ENCODE peak calls at places on chromosome 2, in nine cellular contexts. U, H, Y, B, R, K, I, Q and J are unnamed samples.
A peak's percentile ranks its signal among the peaks of the same experiment; 100 is the strongest.

GRCh38 chr2:20424300-20425290 is 22.3 kb upstream of the RHOB start:
- DNase-seq in U (peak; percentile 67), H (peak; percentile 46), Y (peak; percentile 57), B (peak; percentile 53), R (peak; percentile 43), K (no peak), I (peak; percentile 43), Q (peak; percentile 93), J (peak; percentile 42)

GRCh38 chr2:80499095-80499494 is 194.5 kb upstream of the LRRTM1 start:
- DNase-seq in U (peak; percentile 28), H (peak; percentile 36), Y (no peak), B (peak; percentile 18), R (peak; percentile 80), K (no peak), I (no peak), Q (peak; percentile 65), J (no peak)

GRCh38 chr2:150486539-150487484 is 655 bp downstream of the RND3 start:
- DNase-seq in U (peak; percentile 54), H (peak; percentile 50), Y (no peak), B (peak; percentile 52), R (peak; percentile 49), K (peak; percentile 36), I (peak; percentile 12), Q (peak; percentile 24), J (no peak)

GRCh38 chr2:73640537-73640936 is 1.7 kb downstream of the NAT8 start:
- DNase-seq in U (no peak), H (peak; percentile 41), Y (no peak), B (no peak), R (no peak), K (no peak), I (no peak), Q (no peak), J (no peak)

GRCh38 chr2:200786826-200787225 is 24.9 kb upstream of the BZW1 start:
- DNase-seq in U (no peak), H (no peak), Y (no peak), B (peak; percentile 35), R (no peak), K (no peak), I (no peak), Q (peak; percentile 91), J (no peak)

GRCh38 chr2:138610201-138610945 is 108.8 kb downstream of the SPOPL start:
- DNase-seq in U (no peak), H (no peak), Y (no peak), B (no peak), R (no peak), K (no peak), I (no peak), Q (no peak), J (no peak)

GRCh38 chr2:172119089-172119488 is 16.4 kb upstream of the DLX2 start:
- DNase-seq in U (no peak), H (no peak), Y (no peak), B (no peak), R (no peak), K (no peak), I (no peak), Q (peak; percentile 82), J (no peak)

GRCh38 chr2:20439193-20439475 is 7.7 kb upstream of the RHOB start:
- DNase-seq in U (peak; percentile 31), H (peak; percentile 55), Y (no peak), B (no peak), R (no peak), K (no peak), I (no peak), Q (peak; percentile 49), J (no peak)

GRCh38 chr2:164597988-164598387 is 23.3 kb downstream of the GRB14 start:
- DNase-seq in U (no peak), H (no peak), Y (no peak), B (no peak), R (no peak), K (no peak), I (no peak), Q (no peak), J (no peak)

GRCh38 chr2:219229375-219230200 is at the start of the genes ANKZF1 and ATG9A:
- DNase-seq in U (peak; percentile 99), H (peak; percentile 99), Y (peak; percentile 94), B (peak; percentile 99), R (peak; percentile 100), K (peak; percentile 98), I (peak; percentile 99), Q (peak; percentile 98), J (peak; percentile 98)
- TF ChIP-seq POLR2A in U (peak; percentile 94), H (no peak), Y (peak; percentile 90), B (peak; percentile 50), R (no peak), K (peak; percentile 81), I (peak; percentile 84), Q (peak; percentile 87), J (peak; percentile 65)

GRCh38 chr2:45647986-45648520 is 3.4 kb upstream of the PRKCE start:
- DNase-seq in U (no peak), H (no peak), Y (no peak), B (no peak), R (no peak), K (no peak), I (no peak), Q (no peak), J (no peak)

GRCh38 chr2:45649457-45649854 is 2.0 kb upstream of the PRKCE start:
- DNase-seq in U (no peak), H (no peak), Y (no peak), B (no peak), R (peak; percentile 31), K (no peak), I (no peak), Q (peak; percentile 13), J (no peak)

GRCh38 chr2:45650851-45651414 is 542 bp upstream of the PRKCE start:
- DNase-seq in U (peak; percentile 95), H (peak; percentile 94), Y (peak; percentile 76), B (peak; percentile 96), R (peak; percentile 96), K (peak; percentile 96), I (peak; percentile 84), Q (peak; percentile 98), J (peak; percentile 92)

GRCh38 chr2:45651415-45652089 is at the start of gene PRKCE:
- DNase-seq in U (peak; percentile 68), H (peak; percentile 61), Y (no peak), B (peak; percentile 78), R (peak; percentile 60), K (peak; percentile 76), I (no peak), Q (no peak), J (peak; percentile 79)

DNA sequence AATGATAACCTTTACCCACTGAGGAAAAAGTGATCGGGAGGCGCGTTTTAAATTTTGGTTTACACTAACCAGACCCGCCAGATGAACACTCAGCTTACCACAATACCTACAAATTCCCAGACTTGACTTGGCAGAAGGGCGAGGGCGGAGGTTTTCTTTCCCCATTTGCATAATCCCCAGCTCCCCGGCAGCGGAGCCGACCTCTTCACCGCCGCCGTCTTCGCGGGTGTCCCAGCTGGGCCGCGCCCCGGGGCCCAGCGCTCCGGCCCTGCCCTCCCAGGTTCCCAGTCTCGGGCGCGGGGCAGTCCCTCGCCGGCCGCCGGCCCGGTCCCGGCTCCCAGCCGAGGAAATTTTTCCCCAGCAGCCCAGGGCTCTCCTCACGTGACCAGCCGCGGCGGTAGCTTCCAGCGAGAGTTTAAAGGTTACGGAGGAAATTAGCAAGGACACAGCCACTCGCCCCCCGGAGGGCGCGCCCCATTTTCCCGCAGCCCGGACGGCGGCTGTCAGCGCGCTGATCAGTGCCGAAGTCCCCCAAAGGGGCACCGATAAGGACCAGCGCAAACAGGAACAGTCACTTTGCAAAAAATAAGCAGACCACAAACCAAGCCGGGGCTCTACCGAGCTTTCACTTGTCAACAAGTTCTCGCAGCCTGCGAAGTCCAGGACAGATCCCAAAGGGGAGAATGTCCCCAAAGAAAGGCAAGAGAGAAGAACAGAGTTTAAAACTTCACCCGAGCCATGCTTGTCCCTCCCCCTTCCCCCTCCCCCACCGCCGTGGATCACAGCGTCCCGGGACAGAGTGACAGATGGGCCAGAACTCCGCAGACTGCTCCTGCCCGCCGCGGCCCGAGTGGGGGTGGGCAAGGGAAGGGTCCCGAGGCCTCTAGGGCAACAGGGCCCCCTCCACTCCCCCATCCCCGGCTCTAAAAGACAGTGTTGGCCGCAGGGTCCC is 1.3 kb upstream of the PRKCE start:
- DNase-seq in U (peak; percentile 83), H (peak; percentile 82), Y (no peak), B (peak; percentile 82), R (peak; percentile 81), K (peak; percentile 74), I (no peak), Q (peak; percentile 33), J (peak; percentile 70)
- TF ChIP-seq POLR2A in U (peak; percentile 72), H (no peak), Y (peak; percentile 23), B (no peak), R (no peak), K (peak; percentile 38), I (no peak), Q (no peak), J (no peak)

GRCh38 chr2:12718662-12719399 is 2.1 kb downstream of the TRIB2 start:
- DNase-seq in U (no peak), H (no peak), Y (no peak), B (no peak), R (peak; percentile 24), K (no peak), I (no peak), Q (no peak), J (no peak)

GRCh38 chr2:12720752-12721151 is 4.0 kb downstream of the TRIB2 start:
- DNase-seq in U (no peak), H (no peak), Y (no peak), B (no peak), R (no peak), K (no peak), I (no peak), Q (no peak), J (no peak)

GRCh38 chr2:12720181-12720580 is 3.4 kb downstream of the TRIB2 start:
- DNase-seq in U (no peak), H (no peak), Y (no peak), B (no peak), R (no peak), K (no peak), I (no peak), Q (peak; percentile 30), J (no peak)

GRCh38 chr2:12717988-12718661 is 1.4 kb downstream of the TRIB2 start:
- DNase-seq in U (no peak), H (peak; percentile 39), Y (no peak), B (peak; percentile 35), R (peak; percentile 28), K (peak; percentile 45), I (no peak), Q (peak; percentile 27), J (no peak)

DNA sequence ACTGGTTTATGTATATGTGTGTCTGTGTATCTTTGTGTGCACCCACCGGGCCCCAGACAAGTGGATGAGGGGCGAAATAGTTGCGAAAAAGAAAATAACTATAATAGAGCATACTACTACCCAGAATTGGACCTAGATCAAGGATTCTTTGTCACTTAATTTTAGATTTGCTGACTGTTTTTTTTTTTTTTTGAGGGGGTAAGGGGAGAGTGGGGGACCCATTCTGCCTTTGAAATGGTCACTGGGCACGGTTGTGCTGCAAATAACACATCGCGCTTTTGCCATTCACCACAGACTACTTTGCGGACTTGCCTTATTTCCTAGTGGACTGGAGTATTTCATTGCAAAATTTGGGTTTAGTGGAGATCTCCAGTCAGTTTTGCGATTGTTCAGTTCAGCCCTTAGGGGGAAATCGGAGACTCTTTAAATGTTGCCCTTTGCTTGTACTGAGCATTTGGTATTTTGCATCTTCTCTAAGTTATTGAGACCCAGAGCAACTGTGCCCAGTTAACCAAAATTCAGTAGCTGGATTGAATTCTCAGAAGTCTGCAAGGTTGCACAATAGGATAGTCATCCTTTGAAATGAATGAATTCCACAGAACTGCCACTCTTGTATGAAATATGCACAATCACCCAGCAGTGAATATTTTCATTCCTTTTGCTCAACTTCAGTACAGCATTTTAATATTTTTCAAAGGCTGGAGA is 2.8 kb downstream of the TRIB2 start:
- DNase-seq in U (no peak), H (no peak), Y (no peak), B (no peak), R (no peak), K (no peak), I (no peak), Q (peak; percentile 64), J (no peak)
- TF ChIP-seq POLR2A in U (no peak), H (no peak), Y (no peak), B (no peak), R (no peak), K (no peak), I (no peak), Q (no peak), J (no peak)

GRCh38 chr2:61536723-61537581 is 1.2 kb downstream of the XPO1 start:
- DNase-seq in U (peak; percentile 90), H (peak; percentile 84), Y (peak; percentile 72), B (peak; percentile 91), R (peak; percentile 85), K (peak; percentile 78), I (peak; percentile 36), Q (peak; percentile 88), J (peak; percentile 74)
- TF ChIP-seq POLR2A in U (peak; percentile 75), H (no peak), Y (peak; percentile 89), B (peak; percentile 19), R (no peak), K (peak; percentile 41), I (peak; percentile 93), Q (no peak), J (peak; percentile 70)